ENCODE peak calls at places on chromosome 11, in eight cellular contexts. I is GM04504; K is stomach; T is ACHN; S is stimulated activated CD4-positive, alpha-beta T cell treated with anti-CD3 and anti-CD28 coated beads, Interleukin-2, amount 100 ng/mL, for 24 hours; C is activated CD4-positive, alpha-beta T cell treated with anti-CD3 and anti-CD28 coated beads for 36 hours; M is kidney tubule cell; Z is tibial nerve. N is an unnamed sample.

GRCh38 chr11:17774232-17775034 is 39.9 kb downstream of the KCNC1 start:
- DNase-seq in I (no peak), M (no peak), T (no peak), K (no peak), S (no peak), C (no peak), Z (no peak), N (no peak)

GRCh38 chr11:94036096-94036495 is 14.9 kb downstream of the HEPHL1 start:
- DNase-seq in C (no peak), M (no peak), K (no peak), S (no peak), I (no peak), Z (no peak), T (no peak), N (peak; percentile 18)

GRCh38 chr11:130163346-130164220 is 4.0 kb downstream of the ST14 start:
- DNase-seq in Z (no peak), M (peak; percentile 59), I (no peak), T (no peak), S (no peak), C (no peak), K (peak; percentile 80), N (no peak)

GRCh38 chr11:1844221-1845094 is 5.7 kb downstream of the TNNI2 start:
- DNase-seq in Z (no peak), K (no peak), M (no peak), S (peak; percentile 55), C (peak; percentile 62), T (no peak), I (no peak), N (no peak)

GRCh38 chr11:122082203-122082602 is 33.8 kb downstream of the BLID start:
- DNase-seq in I (no peak), S (no peak), C (no peak), K (no peak), M (no peak), Z (no peak), T (no peak), N (no peak)

GRCh38 chr11:60348116-60348515 is 21.1 kb downstream of the MS4A6E start:
- DNase-seq in K (no peak), C (no peak), S (no peak), I (no peak), T (no peak), M (no peak), Z (no peak), N (no peak)

GRCh38 chr11:9462172-9462799 is 1.5 kb downstream of the ZNF143 start:
- DNase-seq in M (peak; percentile 56), I (no peak), T (no peak), C (no peak), Z (no peak), K (no peak), S (no peak), N (no peak)

GRCh38 chr11:117328414-117329010 is 858 bp downstream of the CEP164 start:
- DNase-seq in Z (no peak), K (peak; percentile 31), I (no peak), C (peak; percentile 30), M (peak; percentile 36), S (peak; percentile 26), T (peak; percentile 33), N (peak; percentile 36)

GRCh38 chr11:95231126-95231880 is at the start of gene SESN3:
- DNase-seq in S (peak; percentile 97), K (peak; percentile 98), I (peak; percentile 92), T (peak; percentile 96), C (peak; percentile 99), Z (peak; percentile 97), M (peak; percentile 100), N (peak; percentile 99)

GRCh38 chr11:85539029-85539689 is 88.0 kb downstream of the DLG2 start:
- DNase-seq in I (no peak), K (no peak), M (no peak), S (no peak), T (no peak), C (no peak), Z (no peak), N (no peak)

GRCh38 chr11:75815345-75815983 is 454 bp downstream of the UVRAG start:
- DNase-seq in T (peak; percentile 34), K (peak; percentile 47), M (peak; percentile 46), Z (no peak), C (peak; percentile 53), S (no peak), I (no peak), N (peak; percentile 34)

GRCh38 chr11:117222991-117223740 is 8.7 kb downstream of the PCSK7 start:
- DNase-seq in I (no peak), Z (no peak), K (no peak), C (no peak), M (no peak), S (no peak), T (no peak), N (no peak)

GRCh38 chr11:126359431-126360048 is 4.1 kb downstream of the ST3GAL4 start:
- DNase-seq in K (no peak), M (no peak), C (no peak), T (no peak), Z (peak; percentile 85), S (no peak), I (peak; percentile 79), N (peak; percentile 54)

GRCh38 chr11:17734986-17735822 is 623 bp downstream of the KCNC1 start:
- DNase-seq in S (peak; percentile 27), K (peak; percentile 72), T (peak; percentile 75), C (peak; percentile 71), Z (peak; percentile 20), I (peak; percentile 35), M (peak; percentile 59), N (peak; percentile 62)

GRCh38 chr11:534592-535518 is 521 bp downstream of the HRAS start:
- DNase-seq in C (peak; percentile 63), S (no peak), I (no peak), M (peak; percentile 52), Z (no peak), K (peak; percentile 52), T (peak; percentile 14), N (no peak)

GRCh38 chr11:1917523-1918435 is 1.7 kb upstream of the TNNT3 start:
- DNase-seq in T (no peak), Z (no peak), M (no peak), S (no peak), I (no peak), K (no peak), C (no peak), N (no peak)

GRCh38 chr11:61732705-61733104 is 19.7 kb upstream of the MYRF start:
- DNase-seq in Z (no peak), M (no peak), T (no peak), K (no peak), I (no peak), C (no peak), S (no peak), N (no peak)

GRCh38 chr11:108511851-108512474 is 13.8 kb upstream of the POGLUT3 start:
- DNase-seq in C (no peak), T (peak; percentile 90), Z (no peak), I (peak; percentile 38), M (peak; percentile 98), K (no peak), S (no peak), N (no peak)

GRCh38 chr11:102900346-102900745 is 25.6 kb upstream of the MMP12 start:
- DNase-seq in C (no peak), K (no peak), S (no peak), Z (no peak), M (no peak), T (no peak), I (no peak), N (no peak)

GRCh38 chr11:129937592-129938238 is 42.3 kb upstream of the NFRKB start:
- DNase-seq in Z (no peak), C (no peak), M (no peak), K (no peak), T (no peak), I (no peak), S (no peak), N (no peak)

GRCh38 chr11:2652362-2652761 is 47.4 kb downstream of the KCNQ1OT1 start:
- DNase-seq in T (no peak), Z (no peak), M (no peak), C (no peak), I (no peak), S (no peak), K (no peak), N (no peak)

GRCh38 chr11:100676901-100677300 is 10.2 kb upstream of the ARHGAP42 start:
- DNase-seq in I (no peak), M (peak; percentile 50), S (no peak), K (no peak), T (no peak), Z (no peak), C (no peak), N (no peak)

GRCh38 chr11:7485136-7485853 is at the start of gene OLFML1:
- DNase-seq in C (no peak), M (no peak), Z (peak; percentile 17), K (no peak), I (no peak), S (no peak), T (no peak), N (no peak)

GRCh38 chr11:130634981-130635473 is 186.6 kb downstream of the ADAMTS15 start:
- DNase-seq in Z (no peak), I (peak; percentile 60), M (peak; percentile 79), T (peak; percentile 25), C (peak; percentile 47), K (no peak), S (no peak), N (no peak)

GRCh38 chr11:110907629-110908028 is 195.4 kb upstream of the ARHGAP20 start:
- DNase-seq in K (peak; percentile 47), M (peak; percentile 99), I (peak; percentile 62), S (no peak), C (peak; percentile 19), Z (no peak), T (peak; percentile 91), N (peak; percentile 44)

GRCh38 chr11:114115406-114116054 is 56.0 kb downstream of the ZBTB16 start:
- DNase-seq in K (no peak), I (no peak), C (no peak), M (no peak), Z (no peak), S (no peak), T (no peak), N (no peak)

GRCh38 chr11:61507962-61508824 is at the start of gene LRRC10B:
- DNase-seq in S (peak; percentile 40), M (peak; percentile 29), I (no peak), T (no peak), K (no peak), Z (no peak), C (peak; percentile 73), N (no peak)

GRCh38 chr11:103077553-103077952 is 14.4 kb downstream of the DCUN1D5 start:
- DNase-seq in M (no peak), K (no peak), Z (no peak), T (no peak), S (no peak), I (no peak), C (no peak), N (no peak)

GRCh38 chr11:106466441-106467190 is 389.2 kb downstream of the AASDHPPT start:
- DNase-seq in I (peak; percentile 32), Z (no peak), S (no peak), T (no peak), M (peak; percentile 56), C (no peak), K (no peak), N (no peak)

GRCh38 chr11:98260983-98261382 is 759.8 kb upstream of the CNTN5 start:
- DNase-seq in K (no peak), C (no peak), M (no peak), S (no peak), I (no peak), T (peak; percentile 4), Z (no peak), N (no peak)

GRCh38 chr11:12807621-12808020 is 133.4 kb downstream of the TEAD1 start:
- DNase-seq in K (no peak), I (no peak), M (no peak), C (no peak), S (no peak), T (no peak), Z (no peak), N (peak; percentile 47)

GRCh38 chr11:47332303-47332711 is 20.2 kb downstream of the MYBPC3 start:
- DNase-seq in S (no peak), Z (no peak), K (no peak), T (no peak), I (no peak), C (no peak), M (no peak), N (no peak)

GRCh38 chr11:102459393-102459792 is 6.8 kb upstream of the TMEM123 start:
- DNase-seq in Z (no peak), C (no peak), S (no peak), T (no peak), M (no peak), K (no peak), I (no peak), N (no peak)

GRCh38 chr11:94000641-94001040 is 20.5 kb upstream of the HEPHL1 start:
- DNase-seq in I (no peak), Z (no peak), S (no peak), M (no peak), K (no peak), C (no peak), T (no peak), N (no peak)